ENCODE peak calls at places on chromosomes 3 and 15, in eight cellular contexts. S, A, N, U, T, E, Y and C are unnamed samples.
A peak's percentile ranks its signal among the peaks of the same experiment; 100 is the strongest.

GRCh38 chr15:34642252-34642651 is 58.8 kb upstream of the GOLGA8B start:
- DNase-seq in S (no peak), A (no peak), N (no peak), U (no peak), T (no peak), E (no peak), Y (no peak), C (no peak)

GRCh38 chr15:83538682-83539081 is 91.5 kb downstream of the SH3GL3 start:
- DNase-seq in S (no peak), A (no peak), N (no peak), U (no peak), T (no peak), E (no peak), Y (no peak), C (no peak)

GRCh38 chr3:23800731-23801130 is 5.0 kb upstream of the UBE2E1 start:
- DNase-seq in S (no peak), A (peak; percentile 55), N (no peak), U (no peak), T (peak; percentile 41), E (no peak), Y (no peak), C (no peak)

GRCh38 chr15:101189708-101190107 is 62.1 kb downstream of the CHSY1 start:
- DNase-seq in S (no peak), A (no peak), N (no peak), U (no peak), T (no peak), E (no peak), Y (no peak), C (no peak)

GRCh38 chr3:167483708-167484475 is 10.1 kb upstream of the SERPINI2 start:
- DNase-seq in S (no peak), A (no peak), N (no peak), U (no peak), T (no peak), E (no peak), Y (no peak), C (no peak)

GRCh38 chr3:113084777-113085176 is 94.0 kb downstream of the GTPBP8 start:
- DNase-seq in S (no peak), A (peak; percentile 91), N (no peak), U (peak; percentile 17), T (no peak), E (peak; percentile 38), Y (no peak), C (peak; percentile 87)

GRCh38 chr3:128341659-128342395 is 124.9 kb downstream of the DNAJB8 start:
- DNase-seq in S (no peak), A (no peak), N (no peak), U (no peak), T (no peak), E (no peak), Y (no peak), C (no peak)

GRCh38 chr15:73927476-73928240 is 1.4 kb downstream of the LOXL1 start:
- DNase-seq in S (peak; percentile 85), A (peak; percentile 42), N (peak; percentile 68), U (peak; percentile 83), T (peak; percentile 49), E (peak; percentile 80), Y (peak; percentile 74), C (no peak)

GRCh38 chr3:175805825-175806224 is 946.7 kb downstream of the NAALADL2 start:
- DNase-seq in S (no peak), A (no peak), N (no peak), U (no peak), T (no peak), E (no peak), Y (no peak), C (no peak)

GRCh38 chr3:157398598-157398997 is 38.1 kb upstream of the PTX3 start:
- DNase-seq in S (no peak), A (no peak), N (no peak), U (no peak), T (no peak), E (no peak), Y (no peak), C (no peak)

GRCh38 chr3:32819086-32819450 is 1.3 kb downstream of the TRIM71 start:
- DNase-seq in S (no peak), A (no peak), N (no peak), U (no peak), T (no peak), E (no peak), Y (no peak), C (no peak)

GRCh38 chr3:32819581-32820348 is 2.0 kb downstream of the TRIM71 start:
- DNase-seq in S (no peak), A (no peak), N (no peak), U (no peak), T (no peak), E (no peak), Y (no peak), C (no peak)

GRCh38 chr3:32821686-32822296 is 4.0 kb downstream of the TRIM71 start:
- DNase-seq in S (no peak), A (no peak), N (no peak), U (no peak), T (no peak), E (peak; percentile 51), Y (no peak), C (no peak)

GRCh38 chr3:32820971-32821685 is 3.3 kb downstream of the TRIM71 start:
- DNase-seq in S (no peak), A (no peak), N (no peak), U (no peak), T (no peak), E (no peak), Y (no peak), C (no peak)

GRCh38 chr3:32820430-32820829 is 2.6 kb downstream of the TRIM71 start:
- DNase-seq in S (no peak), A (no peak), N (no peak), U (no peak), T (no peak), E (no peak), Y (no peak), C (no peak)
- H3K4me3 ChIP-seq in S (no peak overlapping the region), A (no peak overlapping the region), N (no peak overlapping the region), U (no peak overlapping the region), T (no peak overlapping the region), E (no peak overlapping the region), Y (no peak overlapping the region), C (no peak overlapping the region)

GRCh38 chr3:50364573-50365079 is 5.3 kb upstream of the TMEM115 start:
- DNase-seq in S (no peak), A (no peak), N (peak; percentile 51), U (peak; percentile 68), T (no peak), E (no peak), Y (peak; percentile 79), C (no peak)

GRCh38 chr3:50365842-50366220 is 6.5 kb upstream of the TMEM115 start:
- DNase-seq in S (no peak), A (no peak), N (no peak), U (no peak), T (no peak), E (no peak), Y (no peak), C (no peak)

GRCh38 chr3:50369271-50369670 is 9.9 kb upstream of the TMEM115 start:
- DNase-seq in S (no peak), A (no peak), N (no peak), U (no peak), T (no peak), E (no peak), Y (no peak), C (no peak)

GRCh38 chr3:50370594-50370993 is 11.3 kb upstream of the TMEM115 start:
- DNase-seq in S (no peak), A (peak; percentile 20), N (no peak), U (no peak), T (peak; percentile 45), E (no peak), Y (no peak), C (no peak)

DNA sequence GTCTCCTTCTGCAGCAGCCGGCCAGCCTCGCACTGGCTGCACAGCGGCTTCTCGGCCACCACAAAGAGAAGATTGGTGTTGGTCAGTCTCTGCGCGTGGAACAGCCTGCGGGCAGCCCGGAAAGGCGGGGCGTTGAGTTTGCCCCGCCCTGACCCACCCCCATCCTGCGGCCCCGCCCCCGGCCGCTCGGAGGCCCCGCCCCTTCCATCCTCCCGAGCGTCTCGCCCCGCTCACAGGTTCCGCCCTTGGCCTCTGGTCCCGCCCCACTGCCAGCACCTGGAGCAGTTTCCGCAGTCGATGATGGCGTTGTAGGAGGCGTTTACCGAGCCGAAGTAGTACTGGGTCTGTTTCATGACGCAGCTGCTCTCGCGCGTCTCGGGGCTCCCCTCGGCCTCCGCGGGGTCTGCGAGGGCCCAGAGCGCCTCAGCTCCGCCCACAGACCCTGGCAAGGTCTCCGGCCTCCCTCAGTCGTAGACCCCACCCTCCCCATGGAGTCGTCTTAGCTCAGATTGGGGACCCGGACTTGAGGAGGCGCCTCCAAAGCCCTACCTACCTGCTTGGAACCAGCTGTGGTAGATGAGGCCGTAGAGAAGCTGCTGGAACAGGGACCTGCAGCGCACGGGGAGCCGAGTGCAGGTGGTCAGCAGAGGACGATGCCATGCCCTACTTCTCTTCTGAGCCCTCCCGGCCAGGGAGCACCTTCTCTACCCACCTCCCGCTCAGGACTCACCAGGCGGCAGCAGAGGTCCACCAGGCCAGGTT is 5.9 kb upstream of the TMEM115 start:
- DNase-seq in S (peak; percentile 94), A (peak; percentile 39), N (peak; percentile 97), U (peak; percentile 97), T (no peak), E (peak; percentile 96), Y (peak; percentile 97), C (no peak)
- H3K4me3 ChIP-seq in S (peak overlapping the region; percentile 99), A (peak overlapping the region; percentile 44), N (peak overlapping the region; percentile 66), U (peak overlapping the region; percentile 57), T (no peak overlapping the region), E (peak overlapping the region; percentile 47), Y (peak overlapping the region; percentile 20), C (peak overlapping the region; percentile 39)

GRCh38 chr3:67521053-67521646 is 133.3 kb downstream of the SUCLG2 start:
- DNase-seq in S (no peak), A (no peak), N (no peak), U (no peak), T (no peak), E (no peak), Y (no peak), C (no peak)
- H3K4me3 ChIP-seq in S (no peak overlapping the region), A (no peak overlapping the region), N (no peak overlapping the region), U (no peak overlapping the region), T (no peak overlapping the region), E (no peak overlapping the region), Y (no peak overlapping the region), C (no peak overlapping the region)

DNA sequence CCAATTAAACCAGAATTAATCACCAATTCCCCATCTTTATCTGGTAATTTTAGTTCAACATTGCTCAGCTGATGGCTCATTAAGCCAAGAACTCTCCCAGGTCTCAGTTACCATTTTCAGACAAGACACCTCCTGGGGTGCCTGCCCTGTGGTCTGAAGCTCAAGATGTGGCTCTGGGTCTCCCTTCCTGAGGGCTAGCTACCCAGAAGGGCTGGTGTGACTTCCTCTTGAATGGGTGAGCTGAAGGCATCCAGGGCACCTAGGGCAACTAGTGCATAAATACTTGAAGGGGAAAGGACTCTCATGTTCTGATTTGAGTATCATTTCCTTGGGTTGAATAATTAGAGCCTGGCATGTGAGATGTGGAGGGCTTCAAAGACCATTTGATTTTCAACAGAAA is 6.7 kb upstream of the TM4SF1 start:
- DNase-seq in S (no peak), A (no peak), N (no peak), U (no peak), T (no peak), E (no peak), Y (no peak), C (no peak)
- H3K4me3 ChIP-seq in S (no peak overlapping the region), A (no peak overlapping the region), N (no peak overlapping the region), U (no peak overlapping the region), T (no peak overlapping the region), E (no peak overlapping the region), Y (no peak overlapping the region), C (no peak overlapping the region)

GRCh38 chr3:57982561-57983243 is 25.5 kb upstream of the FLNB start:
- DNase-seq in S (no peak), A (no peak), N (no peak), U (no peak), T (no peak), E (no peak), Y (no peak), C (no peak)
- H3K4me3 ChIP-seq in S (no peak overlapping the region), A (no peak overlapping the region), N (no peak overlapping the region), U (no peak overlapping the region), T (no peak overlapping the region), E (no peak overlapping the region), Y (no peak overlapping the region), C (no peak overlapping the region)